ENCODE peak calls at places on chromosomes 11 and 22, in eight cellular contexts. P is NK-92 treated with Interleukin-12 subunit alpha and Interleukin-12 subunit beta, amount 100 ng/mL, for 24 hours; D is HFFc6; G is chondrocyte; H is left colon; E is CD8-positive, alpha-beta memory T cell; X is activated CD8-positive, alpha-beta memory T cell treated with anti-CD3 and anti-CD28 coated beads for 24 hours; B is stimulated activated CD8-positive, alpha-beta memory T cell treated with anti-CD3 and anti-CD28 coated beads, Interleukin-4, amount 100 ng/mL, for 24 hours. A is an unnamed sample.

GRCh38 chr11:102469196-102469821 is 16.7 kb upstream of the TMEM123 start:
- DNase-seq in P (no peak), D (peak), G (no peak), H (no peak), E (no peak), X (no peak), B (no peak), A (no peak)

GRCh38 chr11:126419801-126420729 is 64.6 kb downstream of the ST3GAL4 start:
- DNase-seq in P (no peak), D (no peak), G (no peak), H (no peak), E (no peak), X (no peak), B (no peak), A (no peak)

GRCh38 chr22:48177591-48177990 is 1415.1 kb downstream of the TBC1D22A start:
- DNase-seq in P (no peak), D (no peak), G (no peak), H (no peak), E (no peak), X (no peak), B (no peak), A (no peak)

GRCh38 chr11:90722552-90723190 is 499.8 kb upstream of the CHORDC1 start:
- DNase-seq in P (no peak), D (no peak), G (no peak), H (no peak), E (no peak), X (no peak), B (no peak), A (no peak)

GRCh38 chr11:6636480-6636879 is 17.3 kb upstream of the TPP1 start:
- DNase-seq in P (no peak), D (no peak), G (no peak), H (no peak), E (no peak), X (no peak), B (no peak), A (no peak)

GRCh38 chr22:41021039-41021654 is 70.0 kb downstream of the RBX1 start:
- DNase-seq in P (no peak), D (no peak), G (no peak), H (peak), E (no peak), X (peak), B (no peak), A (no peak)

GRCh38 chr11:117901601-117902000 is 25.1 kb upstream of the FXYD6 start:
- DNase-seq in P (no peak), D (no peak), G (no peak), H (no peak), E (no peak), X (no peak), B (no peak), A (no peak)

GRCh38 chr22:50729391-50730012 is 8.5 kb upstream of the ACR start:
- DNase-seq in P (no peak), D (no peak), G (peak), H (no peak), E (no peak), X (no peak), B (no peak), A (peak)

GRCh38 chr11:103850419-103851165 is 185.8 kb upstream of the DDI1 start:
- DNase-seq in P (no peak), D (no peak), G (no peak), H (no peak), E (no peak), X (no peak), B (no peak), A (no peak)

GRCh38 chr11:1285316-1285744 is 24.1 kb downstream of the TOLLIP start:
- DNase-seq in P (no peak), D (no peak), G (no peak), H (no peak), E (no peak), X (no peak), B (no peak), A (no peak)

GRCh38 chr22:49872347-49872746 is 18.7 kb downstream of the ZBED4 start:
- DNase-seq in P (no peak), D (no peak), G (no peak), H (no peak), E (no peak), X (no peak), B (no peak), A (no peak)

GRCh38 chr11:45449036-45449601 is 163.0 kb upstream of the SYT13 start:
- DNase-seq in P (no peak), D (no peak), G (no peak), H (no peak), E (no peak), X (no peak), B (no peak), A (peak)

GRCh38 chr11:118277312-118277711 is 13.2 kb upstream of the MPZL2 start:
- DNase-seq in P (peak), D (peak), G (no peak), H (no peak), E (no peak), X (no peak), B (no peak), A (no peak)

GRCh38 chr11:7671347-7671746 is 2.0 kb downstream of the CYB5R2 start:
- DNase-seq in P (no peak), D (no peak), G (no peak), H (no peak), E (no peak), X (no peak), B (no peak), A (no peak)

GRCh38 chr11:22558638-22559037 is 67.0 kb downstream of the FANCF start:
- DNase-seq in P (no peak), D (no peak), G (no peak), H (no peak), E (no peak), X (no peak), B (no peak), A (no peak)

GRCh38 chr11:8338138-8338537 is 74.5 kb upstream of the LMO1 start:
- DNase-seq in P (no peak), D (peak), G (no peak), H (peak), E (no peak), X (peak), B (no peak), A (peak)

GRCh38 chr11:69136471-69136870 is 19.3 kb upstream of the SMIM38 start:
- DNase-seq in P (no peak), D (no peak), G (no peak), H (no peak), E (no peak), X (no peak), B (no peak), A (no peak)

GRCh38 chr11:36333897-36334296 is 37.8 kb downstream of the PRR5L start:
- DNase-seq in P (no peak), D (peak), G (no peak), H (no peak), E (no peak), X (no peak), B (no peak), A (no peak)